ENCODE peak calls at places on chromosomes 16 and 17, in eight cellular contexts. A is fibroblast of lung, Z is lower lobe of right lung, T is AG10803, Q is cardiac fibroblast, D is dorsolateral prefrontal cortex, S is GM12865, X is heart left ventricle. J is an unnamed sample.

GRCh38 chr16:55912022-55912421 is 36.8 kb upstream of the CES5A start:
- DNase-seq in A (no peak), Z (no peak), T (no peak), Q (no peak), D (peak; percentile 88), S (no peak), X (no peak), J (no peak)

GRCh38 chr17:59793249-59793648 is 85.8 kb downstream of the VMP1 start:
- DNase-seq in A (no peak), Z (no peak), T (no peak), Q (no peak), D (no peak), S (no peak), X (no peak), J (no peak)

GRCh38 chr17:34163681-34164080 is 91.4 kb upstream of the CCL2 start:
- DNase-seq in A (peak; percentile 11), Z (no peak), T (peak; percentile 5), Q (peak; percentile 33), D (no peak), S (peak; percentile 10), X (no peak), J (peak; percentile 19)

GRCh38 chr16:12323007-12323699 is 346.6 kb downstream of the SNX29 start:
- DNase-seq in A (no peak), Z (no peak), T (peak; percentile 10), Q (no peak), D (no peak), S (peak; percentile 83), X (no peak), J (no peak)

GRCh38 chr17:70365098-70365583 is 195.8 kb downstream of the KCNJ2 start:
- DNase-seq in A (peak; percentile 95), Z (no peak), T (peak; percentile 58), Q (peak; percentile 58), D (no peak), S (peak; percentile 27), X (no peak), J (no peak)

GRCh38 chr17:2043785-2044184 is 2.0 kb downstream of the OVCA2 start:
- DNase-seq in A (peak; percentile 82), Z (no peak), T (peak; percentile 88), Q (peak; percentile 81), D (no peak), S (no peak), X (no peak), J (no peak)

GRCh38 chr17:44820631-44821196 is 9.4 kb downstream of the GJC1 start:
- DNase-seq in A (peak; percentile 95), Z (no peak), T (peak; percentile 94), Q (peak; percentile 92), D (no peak), S (no peak), X (no peak), J (no peak)

GRCh38 chr16:2329532-2329931 is 11.0 kb downstream of the ABCA3 start:
- DNase-seq in A (no peak), Z (peak; percentile 89), T (no peak), Q (no peak), D (peak; percentile 26), S (no peak), X (no peak), J (no peak)

GRCh38 chr17:4599505-4600281 is 15.4 kb downstream of the SMTNL2 start:
- DNase-seq in A (peak; percentile 29), Z (no peak), T (no peak), Q (no peak), D (no peak), S (no peak), X (peak; percentile 71), J (peak; percentile 75)

GRCh38 chr16:48383877-48384304 is 1.3 kb downstream of the SIAH1 start:
- DNase-seq in A (peak; percentile 41), Z (no peak), T (no peak), Q (no peak), D (no peak), S (peak; percentile 40), X (no peak), J (no peak)

GRCh38 chr16:29680180-29680598 is 1.2 kb downstream of the QPRT start:
- DNase-seq in A (no peak), Z (no peak), T (no peak), Q (no peak), D (no peak), S (no peak), X (no peak), J (peak; percentile 70)

GRCh38 chr17:42288078-42288984 is at the start of gene STAT5A:
- DNase-seq in A (peak; percentile 82), Z (peak; percentile 94), T (peak; percentile 80), Q (peak; percentile 79), D (peak; percentile 82), S (peak; percentile 90), X (peak; percentile 95), J (peak; percentile 7)

GRCh38 chr16:4847774-4848587 is 700 bp downstream of the UBN1 start:
- DNase-seq in A (peak; percentile 66), Z (peak; percentile 67), T (peak; percentile 65), Q (peak; percentile 85), D (no peak), S (no peak), X (peak; percentile 71), J (no peak)

GRCh38 chr16:75264999-75265910 is 13.8 kb upstream of the BCAR1 start:
- DNase-seq in A (no peak), Z (peak; percentile 63), T (no peak), Q (no peak), D (no peak), S (no peak), X (peak; percentile 75), J (no peak)
- TF ChIP-seq CTCF in A (no peak), Z (no peak), T (no peak), Q (no peak), D (no peak), S (no peak), X (no peak), J (no peak)

DNA sequence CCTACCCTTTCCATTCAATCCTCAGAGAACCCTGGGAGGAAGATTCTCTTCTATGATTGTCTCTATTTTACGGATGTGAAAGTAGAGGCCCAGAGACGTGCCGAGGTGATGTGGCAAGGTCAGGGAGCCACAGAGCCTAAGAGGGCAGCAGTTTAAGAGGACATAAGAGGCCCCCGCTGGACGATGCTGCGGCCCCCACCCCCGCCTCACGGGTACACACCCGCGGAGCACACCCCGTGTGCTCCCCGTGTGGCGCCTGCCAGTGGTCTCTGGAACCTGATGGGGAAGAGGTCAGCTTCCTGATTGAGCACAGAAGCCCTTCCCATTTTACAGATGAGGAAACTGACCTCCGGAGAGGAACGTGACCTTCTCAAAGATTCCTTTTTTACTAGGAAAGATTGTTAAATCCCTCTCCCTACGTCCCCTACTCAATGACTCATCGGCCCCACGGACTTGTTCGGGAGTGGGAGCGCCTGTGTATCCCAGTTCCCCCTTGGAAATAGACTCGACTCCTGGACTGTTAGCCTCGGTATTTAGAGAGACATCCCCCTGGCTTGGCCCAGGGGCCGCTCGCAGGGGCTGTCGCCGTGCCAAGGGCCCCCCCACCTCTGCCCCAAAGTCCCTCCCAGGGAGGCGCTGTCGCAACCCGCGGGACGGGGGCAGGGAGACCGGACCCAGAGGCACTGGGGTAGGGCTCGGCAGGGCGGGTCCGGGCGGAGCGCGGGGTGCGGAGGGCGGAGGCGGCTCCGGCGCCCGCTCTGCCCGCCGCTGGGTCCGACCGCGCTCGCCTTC is at the start of gene ABCC3:
- DNase-seq in A (no peak), Z (peak; percentile 77), T (peak; percentile 56), Q (peak; percentile 18), D (no peak), S (peak; percentile 24), X (no peak), J (no peak)
- H3K4me3 ChIP-seq in A (peak within 1 kb of the TSS; percentile 54), Z (peak within 1 kb of the TSS; percentile 59), T (peak within 1 kb of the TSS; percentile 83), Q (peak within 1 kb of the TSS; percentile 54), D (peak within 1 kb of the TSS; percentile 39), S (peak within 1 kb of the TSS; percentile 42), X (peak within 1 kb of the TSS; percentile 65), J (no peak within 1 kb of the TSS)

DNA sequence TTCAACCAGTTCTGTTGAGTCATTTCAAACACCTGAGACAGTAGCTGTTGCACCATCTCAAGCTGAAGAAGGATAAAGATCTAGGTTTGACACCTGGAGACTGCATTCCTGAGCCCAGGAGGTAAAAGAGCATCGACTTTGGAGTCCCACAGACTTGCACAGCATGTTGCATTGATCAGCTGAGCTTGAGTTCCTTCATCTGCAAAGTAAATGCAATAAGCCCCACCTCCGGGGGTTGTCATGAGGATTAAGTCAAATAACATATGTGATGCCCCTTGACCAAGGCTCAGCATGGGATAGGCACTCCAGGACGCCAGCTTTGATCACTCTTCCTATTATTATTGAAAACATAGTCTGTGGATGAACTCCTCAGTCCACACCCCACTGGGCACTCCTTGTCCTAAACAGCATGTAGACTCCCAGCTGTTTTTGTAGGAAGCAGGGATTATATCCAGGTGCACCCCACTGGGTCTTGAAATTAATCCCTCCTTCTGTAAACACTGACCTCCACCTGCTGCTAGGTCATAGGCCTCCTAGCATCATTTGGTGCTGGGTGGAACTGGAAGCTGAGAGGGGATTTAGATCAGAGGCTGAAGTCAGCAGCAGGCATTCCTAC is 258.9 kb downstream of the HS3ST4 start:
- DNase-seq in A (no peak), Z (no peak), T (no peak), Q (no peak), D (no peak), S (no peak), X (no peak), J (peak; percentile 77)
- TF ChIP-seq CTCF in A (no peak), Z (no peak), T (no peak), Q (no peak), D (no peak), S (no peak), X (no peak), J (no peak)

GRCh38 chr17:49692751-49693150 is 14.9 kb upstream of the SPOP start:
- DNase-seq in A (no peak), Z (no peak), T (no peak), Q (no peak), D (no peak), S (no peak), X (no peak), J (no peak)

GRCh38 chr17:49691086-49691676 is 13.3 kb upstream of the SPOP start:
- DNase-seq in A (peak; percentile 88), Z (no peak), T (no peak), Q (peak; percentile 76), D (no peak), S (no peak), X (no peak), J (no peak)

GRCh38 chr17:49691677-49692191 is 13.8 kb upstream of the SPOP start:
- DNase-seq in A (peak; percentile 25), Z (no peak), T (no peak), Q (peak; percentile 28), D (no peak), S (no peak), X (no peak), J (no peak)

GRCh38 chr17:49690256-49690655 is 12.4 kb upstream of the SPOP start:
- DNase-seq in A (no peak), Z (no peak), T (no peak), Q (no peak), D (no peak), S (no peak), X (no peak), J (peak; percentile 69)

GRCh38 chr17:49687878-49688491 is 10.1 kb upstream of the SPOP start:
- DNase-seq in A (peak; percentile 47), Z (no peak), T (peak; percentile 22), Q (peak; percentile 71), D (no peak), S (peak; percentile 34), X (no peak), J (no peak)
- H3K4me3 ChIP-seq in A (no peak overlapping the region), Z (no peak overlapping the region), T (no peak overlapping the region), Q (no peak overlapping the region), D (no peak overlapping the region), S (no peak overlapping the region), X (peak overlapping the region; percentile 43), J (no peak overlapping the region)

J was measured in WERI-Rb-1.